ENCODE peak calls at places on chromosomes 4 and X, in seven cellular contexts. H, B, Y, F, I, J and V are unnamed samples.

GRCh38 chr4:80266267-80266901 is at the start of gene FGF5:
- DNase-seq in H (peak; percentile 93), I (peak; percentile 78), Y (peak; percentile 52), B (peak; percentile 5), F (peak; percentile 55), J (peak; percentile 85), V (peak; percentile 33)

GRCh38 chrX:28756647-28757046 is 169.4 kb downstream of the IL1RAPL1 start:
- DNase-seq in H (no peak), B (no peak), I (no peak), J (peak; percentile 58), F (no peak), Y (peak; percentile 28), V (no peak)

GRCh38 chrX:12910851-12911461 is 4.5 kb downstream of the TLR8 start:
- DNase-seq in B (no peak), J (no peak), F (no peak), H (no peak), I (no peak), Y (no peak), V (no peak)

GRCh38 chrX:40331353-40331752 is 233.6 kb upstream of the BCOR start:
- DNase-seq in F (no peak), J (no peak), I (no peak), B (no peak), H (no peak), Y (no peak), V (no peak)

GRCh38 chr4:153090670-153091385 is 113.4 kb upstream of the TRIM2 start:
- DNase-seq in H (no peak), Y (no peak), B (no peak), I (no peak), F (no peak), J (no peak), V (no peak)

GRCh38 chr4:83282049-83282535 is 2.5 kb downstream of the COQ2 start:
- DNase-seq in J (peak; percentile 76), F (no peak), Y (peak; percentile 80), H (peak; percentile 72), B (peak; percentile 23), I (no peak), V (peak; percentile 10)

GRCh38 chr4:55033296-55033695 is 92.1 kb downstream of the KDR start:
- DNase-seq in F (no peak), J (no peak), Y (no peak), H (no peak), B (no peak), I (no peak), V (no peak)

GRCh38 chr4:86493460-86493859 is 100.7 kb upstream of the PTPN13 start:
- DNase-seq in J (peak; percentile 53), Y (peak; percentile 33), F (no peak), I (no peak), H (no peak), B (no peak), V (no peak)

GRCh38 chr4:177391953-177392352 is 50.3 kb downstream of the AGA start:
- DNase-seq in J (no peak), I (no peak), F (no peak), Y (no peak), B (no peak), H (no peak), V (no peak)

GRCh38 chrX:70262952-70263567 is 3.1 kb upstream of the P2RY4 start:
- DNase-seq in J (peak; percentile 43), Y (peak; percentile 49), H (peak; percentile 2), F (no peak), I (no peak), B (peak; percentile 13), V (peak; percentile 19)

GRCh38 chrX:154309041-154309775 is 13.6 kb downstream of the TKTL1 start:
- DNase-seq in I (no peak), F (no peak), H (no peak), B (no peak), Y (no peak), J (no peak), V (no peak)

GRCh38 chr4:123559955-123560669 is 163.5 kb downstream of the SPRY1 start:
- DNase-seq in F (no peak), J (peak; percentile 88), H (peak; percentile 71), Y (peak; percentile 39), I (no peak), B (no peak), V (no peak)

GRCh38 chrX:118724352-118724751 is 3.1 kb upstream of the IL13RA1 start:
- DNase-seq in H (no peak), F (no peak), B (no peak), Y (no peak), J (no peak), I (no peak), V (no peak)

GRCh38 chr4:106136777-106137331 is 179.2 kb downstream of the TBCK start:
- DNase-seq in H (no peak), F (no peak), Y (no peak), I (no peak), J (no peak), B (no peak), V (no peak)

GRCh38 chr4:3712112-3712805 is 53.9 kb upstream of the ADRA2C start:
- DNase-seq in F (no peak), J (no peak), H (peak; percentile 92), Y (no peak), B (no peak), I (peak; percentile 47), V (no peak)

GRCh38 chr4:119692001-119692400 is 63.4 kb upstream of the PDE5A start:
- DNase-seq in B (no peak), F (no peak), I (no peak), Y (peak; percentile 31), H (no peak), J (no peak), V (no peak)

GRCh38 chrX:111103246-111103645 is 7.3 kb downstream of the PAK3 start:
- DNase-seq in F (no peak), B (no peak), I (no peak), H (no peak), J (no peak), Y (no peak), V (no peak)

GRCh38 chr4:176875026-176875425 is 82.3 kb upstream of the VEGFC start:
- DNase-seq in Y (no peak), J (no peak), I (no peak), H (no peak), B (no peak), F (no peak), V (no peak)

GRCh38 chr4:127012549-127012948 is 620.2 kb upstream of the INTU start:
- DNase-seq in J (peak; percentile 3), F (no peak), B (no peak), Y (peak; percentile 59), H (no peak), I (no peak), V (no peak)

GRCh38 chrX:24357101-24357500 is 3.3 kb upstream of the SUPT20HL1 start:
- DNase-seq in H (no peak), Y (peak; percentile 30), F (no peak), J (peak; percentile 55), I (no peak), B (no peak), V (no peak)

GRCh38 chr4:151147000-151147399 is 47.6 kb downstream of the RPS3A start:
- DNase-seq in J (peak; percentile 18), F (no peak), I (no peak), Y (peak; percentile 79), B (no peak), H (no peak), V (no peak)

GRCh38 chr4:108702960-108703359 is 52.6 kb downstream of the OSTC start:
- DNase-seq in F (no peak), Y (peak; percentile 59), H (no peak), J (no peak), I (no peak), B (no peak), V (no peak)

GRCh38 chr4:158481811-158482210 is 39.9 kb upstream of the RXFP1 start:
- DNase-seq in J (no peak), H (no peak), F (no peak), Y (no peak), B (no peak), I (no peak), V (no peak)

GRCh38 chr4:89836031-89836777 is 757 bp downstream of the SNCA start:
- DNase-seq in J (no peak), B (no peak), Y (no peak), H (peak; percentile 58), I (no peak), F (no peak), V (no peak)

GRCh38 chr4:1763550-1764080 is 29.5 kb upstream of the FGFR3 start:
- DNase-seq in H (no peak), F (no peak), Y (peak; percentile 60), J (peak; percentile 54), B (no peak), I (no peak), V (no peak)

GRCh38 chrX:126799059-126799458 is 20.5 kb upstream of the PRR32 start:
- DNase-seq in Y (no peak), J (no peak), H (no peak), I (no peak), B (no peak), F (no peak), V (no peak)